ENCODE peak calls at places on chromosomes 3 and 15, in six cellular contexts. X is HepG2, E is IMR-90, Z is hepatocyte, J is MM.1S, B is endothelial cell of umbilical vein. I is an unnamed sample.

GRCh38 chr3:191220908-191221307 is 21.9 kb downstream of the OSTN start:
- DNase-seq in X (peak), E (no peak), Z (no peak), J (no peak), B (no peak), I (no peak)

GRCh38 chr3:53550005-53550620 is 55.7 kb downstream of the CACNA1D start:
- DNase-seq in X (no peak), E (no peak), Z (no peak), J (no peak), B (no peak), I (no peak)

GRCh38 chr3:62557450-62557849 is 184.1 kb upstream of the FEZF2 start:
- DNase-seq in X (no peak), E (no peak), Z (no peak), J (no peak), B (no peak), I (no peak)

GRCh38 chr3:42497009-42497731 is 5.3 kb upstream of the VIPR1 start:
- DNase-seq in X (peak), E (peak), Z (peak), J (no peak), B (no peak), I (no peak)

GRCh38 chr15:77107068-77107467 is 36.2 kb upstream of the TSPAN3 start:
- DNase-seq in X (no peak), E (no peak), Z (no peak), J (no peak), B (no peak), I (no peak)

GRCh38 chr3:101643861-101644613 is 32.9 kb downstream of the ZBTB11 start:
- DNase-seq in X (no peak), E (peak), Z (no peak), J (peak), B (peak), I (no peak)

GRCh38 chr3:25156526-25157075 is 271.5 kb upstream of the RARB start:
- DNase-seq in X (no peak), E (peak), Z (peak), J (no peak), B (peak), I (no peak)

GRCh38 chr3:14513566-14514322 is 26.4 kb downstream of the GRIP2 start:
- DNase-seq in X (no peak), E (no peak), Z (no peak), J (no peak), B (no peak), I (no peak)

GRCh38 chr15:60370105-60370803 is 27.5 kb downstream of the ANXA2 start:
- DNase-seq in X (no peak), E (no peak), Z (no peak), J (no peak), B (peak), I (no peak)

GRCh38 chr15:42157981-42158765 is 1.7 kb upstream of the PLA2G4F start:
- DNase-seq in X (no peak), E (peak), Z (no peak), J (no peak), B (no peak), I (no peak)

GRCh38 chr15:22806156-22806555 is 19.7 kb downstream of the NIPA1 start:
- DNase-seq in X (no peak), E (no peak), Z (no peak), J (no peak), B (no peak), I (no peak)

GRCh38 chr3:156762631-156763185 is 63.4 kb upstream of the LEKR1 start:
- DNase-seq in X (no peak), E (peak), Z (peak), J (no peak), B (no peak), I (no peak)

GRCh38 chr15:31268911-31269784 is 57.5 kb upstream of the KLF13 start:
- DNase-seq in X (no peak), E (no peak), Z (peak), J (no peak), B (no peak), I (no peak)

GRCh38 chr15:67142142-67143092 is 77.0 kb downstream of the SMAD3 start:
- DNase-seq in X (no peak), E (peak), Z (peak), J (no peak), B (peak), I (no peak)

GRCh38 chr15:65877752-65878151 is 8.5 kb downstream of the RAB11A start:
- DNase-seq in X (no peak), E (no peak), Z (no peak), J (no peak), B (no peak), I (no peak)

GRCh38 chr15:84961114-84961452 is 20.6 kb upstream of the PDE8A start:
- DNase-seq in X (no peak), E (peak), Z (peak), J (no peak), B (no peak), I (no peak)

GRCh38 chr3:117628896-117629295 is 919.3 kb downstream of the TUSC7 start:
- DNase-seq in X (no peak), E (peak), Z (peak), J (peak), B (peak), I (no peak)

GRCh38 chr3:169117264-169117663 is 546.2 kb downstream of the MECOM start:
- DNase-seq in X (no peak), E (no peak), Z (no peak), J (no peak), B (peak), I (no peak)

GRCh38 chr3:54817628-54818027 is 110.2 kb downstream of the LRTM1 start:
- DNase-seq in X (no peak), E (peak), Z (no peak), J (no peak), B (no peak), I (no peak)

GRCh38 chr3:58009749-58010535 is 1.7 kb downstream of the FLNB start:
- DNase-seq in X (no peak), E (no peak), Z (peak), J (no peak), B (no peak), I (no peak)

GRCh38 chr15:66092053-66092976 is 161.2 kb downstream of the MEGF11 start:
- DNase-seq in X (no peak), E (no peak), Z (no peak), J (no peak), B (no peak), I (no peak)

GRCh38 chr3:125116311-125117069 is 60.7 kb upstream of the HEG1 start:
- DNase-seq in X (no peak), E (peak), Z (peak), J (no peak), B (no peak), I (peak)

GRCh38 chr3:108513961-108514360 is 3.6 kb upstream of the MYH15 start:
- DNase-seq in X (no peak), E (peak), Z (no peak), J (no peak), B (no peak), I (no peak)

GRCh38 chr3:105409364-105409763 is 42.7 kb downstream of the ALCAM start:
- DNase-seq in X (no peak), E (no peak), Z (no peak), J (no peak), B (no peak), I (no peak)

GRCh38 chr15:57557267-57557666 is 34.4 kb upstream of the MYZAP start:
- DNase-seq in X (no peak), E (no peak), Z (no peak), J (no peak), B (no peak), I (no peak)

GRCh38 chr3:178485756-178486155 is 50.5 kb upstream of the KCNMB2 start:
- DNase-seq in X (no peak), E (peak), Z (no peak), J (no peak), B (no peak), I (no peak)

GRCh38 chr3:119323401-119324107 is 29.4 kb downstream of the ARHGAP31 start:
- DNase-seq in X (no peak), E (no peak), Z (peak), J (no peak), B (no peak), I (no peak)

GRCh38 chr3:159892171-159892791 is 96.4 kb upstream of the IL12A start:
- DNase-seq in X (no peak), E (no peak), Z (no peak), J (no peak), B (no peak), I (no peak)

GRCh38 chr3:168847293-168847883 is 751.7 kb upstream of the GOLIM4 start:
- DNase-seq in X (no peak), E (peak), Z (peak), J (peak), B (peak), I (peak)

GRCh38 chr3:63353383-63353782 is 75.3 kb downstream of the SYNPR start:
- DNase-seq in X (no peak), E (peak), Z (no peak), J (no peak), B (no peak), I (no peak)

GRCh38 chr15:89971592-89971997 is 29.5 kb upstream of the ZNF710 start:
- DNase-seq in X (peak), E (peak), Z (peak), J (peak), B (peak), I (peak)
- H2AFZ ChIP-seq in X (no peak), E (no peak), Z (no peak), J (peak), B (no peak), I (peak)

DNA sequence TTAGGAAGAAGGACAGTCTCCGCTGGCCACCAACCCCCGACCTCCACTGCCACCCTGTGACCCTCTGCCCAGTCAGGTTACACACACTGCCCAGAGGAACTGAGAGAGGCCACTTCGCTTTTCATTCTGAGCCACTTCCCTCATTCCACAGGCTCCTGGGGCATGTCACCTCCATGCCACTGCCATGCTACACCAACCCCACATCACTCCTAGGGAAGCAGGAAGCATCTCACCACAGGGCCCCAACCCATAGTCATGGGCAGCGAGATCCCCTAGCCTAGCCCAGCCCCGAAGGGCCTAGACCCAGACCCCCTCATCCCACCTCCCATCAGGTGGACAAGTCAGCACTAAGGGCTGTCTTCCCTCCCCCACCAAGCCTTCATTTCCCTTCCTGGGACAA is 1.4 kb downstream of the PLCB2 start:
- DNase-seq in X (no peak), E (no peak), Z (no peak), J (no peak), B (no peak), I (no peak)
- H3K4me3 ChIP-seq in X (no peak), E (no peak), Z (no peak), J (no peak), B (no peak), I (no peak)

DNA sequence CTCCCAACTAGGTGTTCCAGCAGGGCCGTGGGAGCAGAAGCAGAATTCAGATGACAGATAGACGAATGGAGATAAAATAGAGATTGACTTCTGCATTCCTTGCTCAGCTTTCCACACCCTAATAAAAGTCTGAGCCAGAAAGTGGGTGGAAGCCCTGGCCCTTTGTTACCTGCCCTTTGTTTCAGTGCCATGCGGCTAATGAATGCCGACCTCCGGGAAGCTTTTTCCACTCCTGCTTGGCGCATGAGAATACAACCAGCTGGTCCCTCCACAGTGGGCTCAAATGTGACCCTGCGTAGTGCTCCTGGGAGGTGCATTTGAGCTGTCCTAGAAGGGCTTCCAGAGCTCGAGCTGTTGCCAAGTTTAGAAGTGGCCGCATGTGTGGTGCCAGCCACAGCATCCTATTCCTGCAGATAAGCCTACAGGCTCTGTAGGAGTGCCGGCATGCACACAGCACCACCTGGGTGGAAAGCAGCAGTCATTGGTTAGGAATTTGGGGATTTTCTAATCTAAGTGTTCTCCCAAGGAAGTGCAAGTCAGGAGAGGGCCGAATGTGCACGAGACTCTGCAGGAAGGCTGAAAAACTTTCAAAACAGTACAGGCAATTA is 94.6 kb downstream of the SLCO3A1 start:
- DNase-seq in X (no peak), E (peak), Z (no peak), J (no peak), B (no peak), I (no peak)
- H2AFZ ChIP-seq in X (no peak), E (no peak), Z (no peak), J (no peak), B (no peak), I (no peak)

GRCh38 chr3:140703496-140703895 is 25.6 kb downstream of the TRIM42 start:
- DNase-seq in X (no peak), E (no peak), Z (no peak), J (no peak), B (no peak), I (no peak)

GRCh38 chr3:140704733-140705132 is 26.9 kb downstream of the TRIM42 start:
- DNase-seq in X (no peak), E (no peak), Z (no peak), J (no peak), B (no peak), I (no peak)

GRCh38 chr3:140705954-140706353 is 28.1 kb downstream of the TRIM42 start:
- DNase-seq in X (no peak), E (no peak), Z (no peak), J (no peak), B (no peak), I (no peak)

GRCh38 chr3:140708815-140709214 is 31.0 kb downstream of the TRIM42 start:
- DNase-seq in X (no peak), E (no peak), Z (no peak), J (no peak), B (no peak), I (no peak)

GRCh38 chr3:140706360-140706759 is 28.5 kb downstream of the TRIM42 start:
- DNase-seq in X (no peak), E (no peak), Z (no peak), J (no peak), B (no peak), I (no peak)
- H3K4me3 ChIP-seq in X (no peak), E (no peak), Z (no peak), J (no peak), B (no peak), I (no peak)

DNA sequence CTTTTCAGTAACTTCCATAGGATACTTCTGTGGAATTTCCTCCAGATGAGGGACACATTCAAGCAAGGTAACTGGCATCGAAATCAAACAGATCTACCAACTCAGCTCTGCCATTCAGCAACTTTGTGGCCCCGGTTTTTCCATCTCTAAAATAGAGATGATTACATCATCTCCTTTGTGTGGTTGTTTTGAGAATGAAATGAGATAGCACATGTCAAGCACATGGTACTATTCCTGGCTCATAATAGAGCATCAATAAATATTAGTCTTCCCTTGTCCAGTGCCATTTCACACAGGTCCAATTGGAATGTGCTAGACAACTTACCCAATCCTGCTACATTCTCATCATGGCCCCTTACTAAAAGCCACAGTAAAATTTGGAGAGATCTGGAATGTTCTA is 24.2 kb upstream of the TM4SF4 start:
- DNase-seq in X (no peak), E (peak), Z (no peak), J (peak), B (no peak), I (no peak)
- H2AFZ ChIP-seq in X (no peak), E (no peak), Z (no peak), J (peak), B (peak), I (no peak)

DNA sequence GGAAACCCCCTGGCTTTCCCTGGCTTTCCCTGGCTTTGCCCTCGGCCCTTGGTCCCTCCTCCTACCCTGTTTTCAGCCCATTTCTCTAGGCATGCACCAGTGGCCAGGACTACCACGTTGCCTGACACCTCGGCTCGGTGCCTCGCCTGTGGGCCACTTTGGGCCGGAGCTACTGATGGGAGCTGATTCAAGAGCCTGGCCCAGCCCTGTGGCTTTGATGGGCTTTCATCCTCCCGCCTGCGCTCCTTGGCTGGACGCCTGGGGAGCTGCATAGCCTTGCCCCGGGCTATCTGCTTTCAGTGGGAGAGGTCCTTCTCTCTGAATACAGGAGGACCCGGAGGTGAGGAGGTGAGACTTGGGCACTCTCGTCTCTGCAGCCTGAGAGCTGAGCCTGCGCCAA is 192.7 kb upstream of the HES1 start:
- DNase-seq in X (peak), E (no peak), Z (no peak), J (no peak), B (no peak), I (no peak)
- H3K4me3 ChIP-seq in X (no peak), E (no peak), Z (no peak), J (no peak), B (no peak), I (no peak)

GRCh38 chr3:186511702-186512101 is 32.5 kb downstream of the CRYGS start:
- DNase-seq in X (no peak), E (no peak), Z (no peak), J (no peak), B (no peak), I (no peak)

GRCh38 chr3:186516645-186517044 is 27.5 kb downstream of the CRYGS start:
- DNase-seq in X (no peak), E (no peak), Z (no peak), J (no peak), B (no peak), I (no peak)

GRCh38 chr3:186512570-186513302 is 31.4 kb downstream of the CRYGS start:
- DNase-seq in X (no peak), E (no peak), Z (no peak), J (no peak), B (no peak), I (no peak)

GRCh38 chr3:186515115-186515514 is 29.1 kb downstream of the CRYGS start:
- DNase-seq in X (no peak), E (no peak), Z (no peak), J (no peak), B (no peak), I (no peak)

DNA sequence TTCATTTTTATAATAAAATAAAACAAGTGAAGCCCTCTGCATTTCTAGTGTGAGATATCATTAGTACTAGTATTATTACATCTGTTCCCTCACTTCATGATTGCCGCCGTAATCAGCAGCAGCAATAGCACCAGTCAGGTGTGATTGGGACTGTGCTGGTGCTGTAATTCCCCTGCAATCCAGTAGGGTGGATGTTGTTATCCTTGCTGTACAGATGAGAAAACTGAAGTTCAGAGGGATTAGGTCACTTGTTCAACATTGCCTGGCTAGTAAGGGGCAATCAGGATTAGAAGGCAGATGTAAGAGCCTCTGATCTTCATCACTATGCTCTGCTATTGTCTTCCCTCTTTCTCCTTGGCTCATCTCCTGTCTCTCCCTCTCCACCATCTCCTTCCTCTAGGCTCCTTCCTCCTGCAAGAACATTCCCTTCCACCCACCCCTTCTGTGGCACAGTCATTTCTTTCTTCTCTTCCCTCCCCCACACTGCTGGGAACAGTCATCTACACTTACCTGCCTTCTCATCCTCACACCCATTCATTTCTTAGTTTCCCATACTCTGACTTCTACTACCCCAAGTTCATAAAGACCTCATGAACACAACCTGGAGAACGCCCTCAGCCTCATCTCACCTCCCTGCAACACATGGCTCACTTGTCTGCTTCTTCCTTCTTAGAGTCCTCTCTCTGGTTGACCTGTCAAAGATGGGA is 29.7 kb downstream of the CRYGS start:
- DNase-seq in X (no peak), E (no peak), Z (no peak), J (no peak), B (no peak), I (peak)
- H2AFZ ChIP-seq in X (no peak), E (no peak), Z (no peak), J (no peak), B (no peak), I (no peak)

GRCh38 chr3:138549578-138549977 is 44.5 kb downstream of the CEP70 start:
- DNase-seq in X (no peak), E (no peak), Z (no peak), J (no peak), B (no peak), I (no peak)

GRCh38 chr3:138542977-138543376 is 51.1 kb downstream of the CEP70 start:
- DNase-seq in X (no peak), E (no peak), Z (no peak), J (no peak), B (no peak), I (no peak)

GRCh38 chr3:138547342-138547975 is 46.6 kb downstream of the CEP70 start:
- DNase-seq in X (no peak), E (no peak), Z (no peak), J (no peak), B (no peak), I (no peak)

GRCh38 chr3:138539352-138539751 is 54.7 kb downstream of the CEP70 start:
- DNase-seq in X (no peak), E (no peak), Z (no peak), J (no peak), B (no peak), I (no peak)

DNA sequence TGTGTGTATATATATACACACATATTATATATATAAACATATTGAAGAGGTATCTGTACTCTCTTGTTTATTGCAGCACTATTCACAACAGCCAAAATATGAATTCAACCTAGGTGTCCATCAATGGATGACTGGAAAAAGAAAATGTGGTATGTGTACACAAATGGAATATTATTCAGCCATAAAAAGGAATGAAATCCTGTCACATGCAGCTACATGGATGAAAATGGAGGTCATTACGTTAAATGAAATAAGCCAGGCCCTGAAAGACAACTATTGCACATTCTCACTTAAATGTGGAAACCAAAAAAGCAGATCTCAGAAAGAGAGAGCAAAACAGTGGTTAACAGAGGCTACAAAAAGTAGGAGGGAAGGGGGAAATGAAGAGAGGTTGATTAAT is 49.5 kb downstream of the CEP70 start:
- DNase-seq in X (no peak), E (no peak), Z (no peak), J (no peak), B (no peak), I (no peak)
- H3K4me3 ChIP-seq in X (no peak), E (no peak), Z (no peak), J (no peak), B (no peak), I (no peak)